ENCODE peak calls at places on chromosomes 1 and 21, in seven cellular contexts. L, V, F, T, Y, I and Z are unnamed samples.

GRCh38 chr21:17506936-17507335 is 5.9 kb upstream of the CXADR start:
- ATAC-seq in L (no peak), V (no peak), F (no peak), T (no peak), Y (no peak), I (no peak), Z (no peak)

GRCh38 chr1:107262472-107263286 is 121.8 kb downstream of the NTNG1 start:
- ATAC-seq in L (no peak), V (no peak), F (no peak), T (no peak), Y (peak), I (no peak), Z (no peak)

GRCh38 chr1:213003281-213003680 is 12.4 kb downstream of the ANGEL2 start:
- ATAC-seq in L (no peak), V (no peak), F (no peak), T (no peak), Y (no peak), I (no peak), Z (no peak)

GRCh38 chr1:39845569-39846566 is 37.4 kb downstream of the TRIT1 start:
- ATAC-seq in L (peak), V (peak), F (peak), T (peak), Y (peak), I (no peak), Z (peak)

GRCh38 chr1:32758795-32759430 is 56.3 kb upstream of the SYNC start:
- ATAC-seq in L (no peak), V (no peak), F (no peak), T (peak), Y (no peak), I (no peak), Z (no peak)

GRCh38 chr1:65049941-65050713 is 83.8 kb upstream of the JAK1 start:
- ATAC-seq in L (peak), V (no peak), F (peak), T (peak), Y (no peak), I (no peak), Z (peak)

GRCh38 chr1:51679435-51679834 is 62.5 kb downstream of the OSBPL9 start:
- ATAC-seq in L (no peak), V (no peak), F (no peak), T (no peak), Y (peak), I (no peak), Z (no peak)

GRCh38 chr1:198663996-198664789 is 25.4 kb downstream of the PTPRC start:
- ATAC-seq in L (peak), V (peak), F (peak), T (peak), Y (no peak), I (no peak), Z (no peak)

GRCh38 chr1:42176902-42177519 is 12.5 kb upstream of the GUCA2A start:
- ATAC-seq in L (peak), V (peak), F (no peak), T (peak), Y (no peak), I (peak), Z (no peak)

GRCh38 chr1:2921970-2922686 is 99.1 kb upstream of the ACTRT2 start:
- ATAC-seq in L (no peak), V (no peak), F (peak), T (peak), Y (no peak), I (peak), Z (no peak)

GRCh38 chr1:198185759-198186158 is 29.0 kb downstream of the NEK7 start:
- ATAC-seq in L (no peak), V (no peak), F (no peak), T (no peak), Y (no peak), I (no peak), Z (no peak)

GRCh38 chr1:61973100-61973837 is 221.4 kb upstream of the L1TD1 start:
- ATAC-seq in L (no peak), V (no peak), F (no peak), T (no peak), Y (peak), I (no peak), Z (no peak)

GRCh38 chr21:46092026-46092764 is 5.7 kb upstream of the COL6A2 start:
- ATAC-seq in L (no peak), V (no peak), F (no peak), T (peak), Y (no peak), I (no peak), Z (peak)

GRCh38 chr1:91582431-91582921 is 81.8 kb downstream of the CDC7 start:
- ATAC-seq in L (no peak), V (no peak), F (no peak), T (no peak), Y (peak), I (no peak), Z (peak)

GRCh38 chr1:200684015-200684414 is 14.3 kb upstream of the DDX59 start:
- ATAC-seq in L (no peak), V (no peak), F (no peak), T (peak), Y (peak), I (no peak), Z (no peak)

GRCh38 chr1:208008534-208008933 is 97.6 kb upstream of the CD34 start:
- ATAC-seq in L (no peak), V (no peak), F (no peak), T (peak), Y (no peak), I (no peak), Z (no peak)

GRCh38 chr1:158124034-158124433 is 56.7 kb upstream of the CD1D start:
- ATAC-seq in L (no peak), V (no peak), F (no peak), T (no peak), Y (peak), I (no peak), Z (no peak)

GRCh38 chr1:207304710-207305151 is 16.7 kb upstream of the CD55 start:
- ATAC-seq in L (no peak), V (no peak), F (no peak), T (no peak), Y (peak), I (peak), Z (no peak)

GRCh38 chr1:152904688-152905440 is 3.5 kb upstream of the IVL start:
- ATAC-seq in L (no peak), V (no peak), F (no peak), T (no peak), Y (no peak), I (no peak), Z (no peak)

GRCh38 chr1:152907686-152908601 is at the start of gene IVL:
- ATAC-seq in L (no peak), V (no peak), F (no peak), T (peak), Y (no peak), I (peak), Z (no peak)

GRCh38 chr1:152902676-152903075 is 5.7 kb upstream of the IVL start:
- ATAC-seq in L (no peak), V (no peak), F (no peak), T (no peak), Y (no peak), I (no peak), Z (no peak)

GRCh38 chr1:152901631-152902030 is 6.7 kb upstream of the IVL start:
- ATAC-seq in L (no peak), V (no peak), F (no peak), T (no peak), Y (no peak), I (no peak), Z (no peak)

DNA sequence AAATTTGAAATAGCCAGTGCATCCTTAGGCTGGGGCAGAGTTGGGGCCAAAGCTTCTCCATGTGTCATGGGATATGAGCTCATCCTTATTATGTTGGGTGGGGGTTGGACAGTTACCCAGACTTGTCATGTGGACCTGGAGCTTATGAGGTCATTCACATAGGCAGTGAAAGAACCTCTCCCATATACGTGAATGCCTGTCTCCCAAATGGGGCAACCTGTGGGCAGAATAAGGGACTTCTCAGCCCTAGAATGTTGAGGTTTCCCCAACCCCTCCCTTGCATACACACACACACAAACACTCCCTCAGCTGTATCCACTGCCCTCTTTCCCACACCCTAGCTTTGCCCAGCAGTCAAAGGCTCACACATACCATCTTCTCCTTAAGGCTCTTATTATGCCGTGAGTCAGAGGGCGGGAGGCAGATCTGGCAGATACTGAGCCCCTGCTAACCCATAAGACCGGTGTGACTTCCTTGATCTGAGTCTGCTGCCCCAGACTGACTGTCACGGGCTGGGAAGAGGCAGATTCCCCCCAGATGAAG is 2.3 kb upstream of the IVL start:
- ATAC-seq in L (peak), V (peak), F (no peak), T (peak), Y (peak), I (peak), Z (no peak)
- TF ChIP-seq CTCF in L (no peak), V (no peak), F (no peak), T (no peak), Y (no peak), I (no peak), Z (no peak)

GRCh38 chr1:192506741-192507155 is 68.8 kb upstream of the RGS1 start:
- ATAC-seq in L (no peak), V (no peak), F (no peak), T (no peak), Y (no peak), I (peak), Z (no peak)
- TF ChIP-seq CTCF in L (no peak), V (peak), F (no peak), T (no peak), Y (peak), I (peak), Z (no peak)

DNA sequence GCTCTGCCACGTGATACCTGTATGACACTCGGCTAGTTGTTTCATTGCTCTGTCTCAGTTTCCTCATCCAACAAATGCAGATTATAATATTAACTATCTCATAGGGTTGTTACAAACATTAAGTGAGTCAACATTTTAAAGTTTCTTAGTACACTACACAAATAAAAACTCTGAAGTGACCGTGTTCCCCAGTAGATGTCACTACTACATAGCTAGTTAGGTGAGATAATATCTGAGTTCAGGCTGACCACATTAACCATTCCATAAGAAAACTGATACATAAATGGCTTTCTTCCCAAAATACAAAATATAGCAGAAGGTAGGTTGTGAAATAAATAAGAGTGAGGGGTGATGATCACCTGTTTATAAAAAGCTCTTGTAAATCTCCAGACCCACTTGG is 214.1 kb downstream of the NUF2 start:
- ATAC-seq in L (no peak), V (no peak), F (no peak), T (peak), Y (no peak), I (peak), Z (no peak)
- TF ChIP-seq CTCF in L (no peak), V (no peak), F (no peak), T (no peak), Y (peak), I (peak), Z (no peak)

DNA sequence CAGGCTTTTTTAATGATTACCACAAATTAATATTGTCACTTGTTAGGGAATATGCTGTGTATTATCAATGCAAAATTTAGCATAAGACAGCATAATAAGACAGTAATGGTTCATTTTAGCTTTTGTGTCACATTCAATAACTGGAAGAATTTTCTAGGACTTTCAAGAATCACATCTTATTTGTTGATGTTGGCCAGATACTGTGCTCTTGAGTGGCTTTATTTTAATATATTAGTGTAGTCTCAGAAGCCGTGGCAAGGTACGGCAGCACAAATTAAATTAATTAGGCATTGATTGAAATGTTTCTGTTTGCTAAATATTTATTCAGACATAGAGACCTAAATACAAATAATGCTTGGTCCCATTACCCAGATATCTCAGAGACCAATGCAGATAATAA is 10.4 kb downstream of the IFI44L start:
- ATAC-seq in L (no peak), V (no peak), F (no peak), T (no peak), Y (no peak), I (no peak), Z (no peak)
- TF ChIP-seq CTCF in L (no peak), V (no peak), F (no peak), T (no peak), Y (no peak), I (no peak), Z (no peak)